ENCODE peak calls at places on chromosomes 1 and 21, in four cellular contexts. One of them, this sample, is unnamed.

GRCh38 chr1:30419831-30420230 is 303.6 kb downstream of the MATN1 start:
- DNase-seq in H1: peak
- DNase-seq in K562: no peak
- DNase-seq in GM12878: no peak
- DNase-seq in this sample: no peak

GRCh38 chr1:43822040-43822439 is 111.6 kb upstream of the ARTN start:
- DNase-seq in H1: no peak
- DNase-seq in GM12878: no peak
- DNase-seq in K562: no peak
- DNase-seq in this sample: peak

GRCh38 chr1:6126521-6127067 is 53.5 kb downstream of the CHD5 start:
- DNase-seq in GM12878: no peak
- DNase-seq in K562: no peak
- DNase-seq in H1: no peak
- DNase-seq in this sample: no peak

GRCh38 chr1:155012052-155012546 is 9.5 kb downstream of the ZBTB7B start:
- DNase-seq in H1: peak
- DNase-seq in GM12878: no peak
- DNase-seq in K562: peak
- DNase-seq in this sample: no peak

GRCh38 chr1:201190624-201191051 is at the start of gene IGFN1:
- DNase-seq in H1: peak
- DNase-seq in K562: no peak
- DNase-seq in GM12878: no peak
- DNase-seq in this sample: no peak

GRCh38 chr1:189658381-189658780 is 819.3 kb downstream of the BRINP3 start:
- DNase-seq in K562: no peak
- DNase-seq in H1: no peak
- DNase-seq in GM12878: no peak
- DNase-seq in this sample: no peak

GRCh38 chr1:115404936-115405335 is 66.9 kb upstream of the NGF start:
- DNase-seq in K562: no peak
- DNase-seq in GM12878: no peak
- DNase-seq in H1: no peak
- DNase-seq in this sample: no peak

GRCh38 chr1:166915941-166916340 is 39.9 kb upstream of the TADA1 start:
- DNase-seq in K562: no peak
- DNase-seq in H1: no peak
- DNase-seq in GM12878: no peak
- DNase-seq in this sample: peak

GRCh38 chr1:8495928-8496401 is 178.1 kb downstream of the SLC45A1 start:
- DNase-seq in K562: peak
- DNase-seq in GM12878: no peak
- DNase-seq in H1: no peak
- DNase-seq in this sample: peak

GRCh38 chr1:192767798-192768197 is 41.0 kb upstream of the RGS2 start:
- DNase-seq in K562: no peak
- DNase-seq in H1: no peak
- DNase-seq in GM12878: no peak
- DNase-seq in this sample: no peak

GRCh38 chr1:178354816-178355215 is 141.9 kb downstream of the CLEC20A start:
- DNase-seq in K562: no peak
- DNase-seq in H1: no peak
- DNase-seq in GM12878: no peak
- DNase-seq in this sample: no peak

GRCh38 chr1:28110555-28110954 is 22.1 kb upstream of the EYA3 start:
- DNase-seq in GM12878: no peak
- DNase-seq in K562: no peak
- DNase-seq in H1: no peak
- DNase-seq in this sample: peak

GRCh38 chr1:88302843-88303486 is 381.1 kb upstream of the PKN2 start:
- DNase-seq in GM12878: no peak
- DNase-seq in K562: no peak
- DNase-seq in H1: no peak
- DNase-seq in this sample: peak

GRCh38 chr1:196409586-196409985 is 198.7 kb downstream of the KCNT2 start:
- DNase-seq in K562: no peak
- DNase-seq in H1: no peak
- DNase-seq in GM12878: no peak
- DNase-seq in this sample: peak

GRCh38 chr1:192573499-192573898 is 2.1 kb upstream of the RGS1 start:
- DNase-seq in GM12878: no peak
- DNase-seq in H1: no peak
- DNase-seq in K562: no peak
- DNase-seq in this sample: peak

GRCh38 chr1:116766616-116767469 is 12.6 kb downstream of the CD2 start:
- DNase-seq in K562: no peak
- DNase-seq in GM12878: no peak
- DNase-seq in H1: no peak
- DNase-seq in this sample: no peak

GRCh38 chr1:225868631-225869330 is 13.4 kb downstream of the TMEM63A start:
- DNase-seq in H1: no peak
- DNase-seq in K562: no peak
- DNase-seq in GM12878: no peak
- DNase-seq in this sample: no peak

GRCh38 chr1:159188375-159188788 is 16.3 kb upstream of the ACKR1 start:
- DNase-seq in K562: no peak
- DNase-seq in H1: peak
- DNase-seq in GM12878: no peak
- DNase-seq in this sample: peak

GRCh38 chr1:89959719-89960118 is 35.2 kb upstream of the ZNF326 start:
- DNase-seq in K562: no peak
- DNase-seq in H1: no peak
- DNase-seq in GM12878: no peak
- DNase-seq in this sample: no peak

GRCh38 chr1:52904590-52905375 is 16.8 kb downstream of the ECHDC2 start:
- DNase-seq in GM12878: no peak
- DNase-seq in K562: peak
- DNase-seq in H1: peak
- DNase-seq in this sample: no peak

GRCh38 chr1:181090653-181091126 is 2.2 kb downstream of the IER5 start:
- DNase-seq in K562: peak
- DNase-seq in GM12878: no peak
- DNase-seq in H1: no peak
- DNase-seq in this sample: no peak

GRCh38 chr1:82565546-82565945 is 764.8 kb downstream of the ADGRL2 start:
- DNase-seq in K562: no peak
- DNase-seq in GM12878: no peak
- DNase-seq in H1: no peak
- DNase-seq in this sample: peak

GRCh38 chr1:185823471-185823870 is 89.3 kb downstream of the HMCN1 start:
- DNase-seq in GM12878: no peak
- DNase-seq in H1: no peak
- DNase-seq in K562: no peak
- DNase-seq in this sample: peak

GRCh38 chr1:113101588-113101987 is 28.6 kb downstream of the LRIG2 start:
- DNase-seq in H1: no peak
- DNase-seq in GM12878: no peak
- DNase-seq in K562: no peak
- DNase-seq in this sample: peak

GRCh38 chr1:30842698-30843354 is 65.7 kb downstream of the SDC3 start:
- DNase-seq in K562: no peak
- DNase-seq in GM12878: no peak
- DNase-seq in H1: no peak
- DNase-seq in this sample: peak

GRCh38 chr1:183881387-183882084 is 76.6 kb downstream of the RGL1 start:
- DNase-seq in K562: no peak
- DNase-seq in GM12878: no peak
- DNase-seq in H1: peak
- DNase-seq in this sample: peak

GRCh38 chr1:180143359-180143758 is 11.3 kb upstream of the QSOX1 start:
- DNase-seq in H1: no peak
- DNase-seq in K562: no peak
- DNase-seq in GM12878: no peak
- DNase-seq in this sample: no peak

GRCh38 chr1:179314928-179315327 is 21.3 kb downstream of the SOAT1 start:
- DNase-seq in GM12878: no peak
- DNase-seq in K562: no peak
- DNase-seq in H1: no peak
- DNase-seq in this sample: peak

GRCh38 chr1:10402729-10403274 is 3.9 kb downstream of the PGD start:
- DNase-seq in K562: no peak
- DNase-seq in H1: no peak
- DNase-seq in GM12878: no peak
- DNase-seq in this sample: peak

GRCh38 chr1:237386362-237387143 is 344.6 kb downstream of the RYR2 start:
- DNase-seq in K562: peak
- DNase-seq in GM12878: no peak
- DNase-seq in H1: no peak
- DNase-seq in this sample: peak

GRCh38 chr1:164602480-164603093 is 43.6 kb downstream of the PBX1 start:
- DNase-seq in GM12878: no peak
- DNase-seq in H1: no peak
- DNase-seq in K562: no peak
- DNase-seq in this sample: peak

DNA sequence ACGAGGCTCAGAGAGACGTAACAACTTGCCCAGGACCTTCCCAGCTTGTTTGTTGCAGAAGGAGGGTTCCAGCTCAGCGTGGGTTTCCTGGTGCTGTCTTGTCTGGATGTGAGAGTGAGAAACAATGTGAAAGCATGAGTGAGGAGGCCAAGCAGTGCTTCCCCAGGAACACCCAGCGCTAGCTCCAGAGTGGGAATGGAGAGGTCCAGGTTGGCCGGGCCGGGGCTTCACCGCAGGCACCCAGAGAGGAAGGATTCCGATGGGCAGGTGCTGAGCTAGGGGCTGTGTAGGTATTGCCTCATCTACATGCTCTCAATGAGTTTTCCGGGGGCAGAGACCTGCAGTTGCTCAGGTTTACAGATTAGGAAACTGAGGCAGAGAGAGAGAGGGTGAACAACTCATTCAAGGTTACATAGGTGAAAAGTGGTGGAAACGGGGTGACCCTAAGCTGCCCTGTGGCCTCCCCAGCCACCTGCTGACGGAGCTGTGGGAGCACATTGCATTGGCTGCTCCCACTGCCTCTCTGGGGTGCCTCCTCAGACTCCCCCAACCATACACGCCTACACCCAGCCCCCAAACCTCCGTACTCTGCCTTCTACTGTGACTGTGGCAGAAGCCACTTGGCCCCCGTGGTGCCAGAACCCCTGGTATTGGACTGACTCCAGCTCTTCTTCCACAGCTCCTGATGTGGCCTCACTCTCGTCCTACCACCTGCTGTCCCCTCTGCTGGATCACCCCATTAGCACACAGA is 51.2 kb downstream of the B3GALT5 start:
- DNase-seq in K562: no peak
- DNase-seq in H1: no peak
- DNase-seq in GM12878: no peak
- DNase-seq in this sample: no peak
- TF ChIP-seq CHD1 in K562: no peak
- TF ChIP-seq CHD1 in H1: no peak
- TF ChIP-seq CHD1 in GM12878: no peak
- TF ChIP-seq CHD1 in this sample: no peak

GRCh38 chr1:26531651-26532131 is 2.1 kb downstream of the RPS6KA1 start:
- DNase-seq in GM12878: no peak
- DNase-seq in H1: no peak
- DNase-seq in K562: no peak
- DNase-seq in this sample: no peak
- TF ChIP-seq CHD1 in GM12878: no peak
- TF ChIP-seq CHD1 in H1: no peak
- TF ChIP-seq CHD1 in K562: no peak
- TF ChIP-seq CHD1 in this sample: no peak

DNA sequence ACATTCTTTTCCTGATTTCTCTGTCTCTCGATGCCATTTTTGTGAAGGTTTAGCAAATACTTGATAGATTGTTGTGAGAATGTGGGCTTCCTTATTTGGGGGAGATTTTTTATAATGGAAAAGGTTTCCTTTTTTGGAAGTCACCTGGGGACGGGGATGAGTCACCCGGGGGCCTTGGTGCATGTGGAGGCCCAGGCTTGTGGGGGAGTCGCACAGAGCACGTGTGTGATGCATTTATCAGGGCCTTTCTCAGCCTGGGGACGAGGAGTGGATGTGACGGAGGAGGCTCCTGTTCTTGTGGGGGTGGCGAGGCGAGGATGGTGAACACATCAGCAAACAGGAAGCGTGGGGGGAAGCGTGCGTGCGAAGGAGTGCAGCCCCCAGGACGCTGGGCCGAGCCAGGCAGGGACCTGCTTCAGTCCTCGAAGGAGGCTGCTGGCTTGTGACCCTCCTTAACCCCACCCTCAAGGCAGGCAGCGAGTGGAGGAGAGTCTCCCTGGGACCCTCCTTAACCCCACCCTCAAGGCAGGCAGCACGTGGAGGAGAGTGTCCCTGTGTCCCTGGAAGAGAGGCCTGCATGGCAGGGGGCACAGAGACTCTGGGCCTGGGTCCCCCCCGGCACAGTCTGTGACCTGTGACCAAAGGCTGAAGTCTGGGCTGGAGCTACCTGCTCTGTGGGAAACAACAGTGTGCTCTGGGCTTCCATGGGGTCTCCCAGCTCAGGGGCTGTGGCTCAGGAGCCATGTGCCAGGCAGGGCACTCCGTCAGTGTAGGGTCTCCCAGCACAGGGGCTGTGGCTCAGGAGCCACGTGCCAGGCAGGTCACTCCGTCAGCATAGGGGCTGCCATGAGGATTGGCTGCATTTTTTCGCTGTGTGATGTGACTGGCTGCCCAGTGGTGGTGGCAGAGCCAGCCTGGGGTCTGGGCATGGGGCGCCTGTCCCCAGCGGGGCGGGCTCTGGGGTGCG is 57.2 kb downstream of the AGPAT3 start:
- DNase-seq in GM12878: peak
- DNase-seq in H1: no peak
- DNase-seq in K562: peak
- DNase-seq in this sample: peak
- TF ChIP-seq CHD1 in GM12878: peak
- TF ChIP-seq CHD1 in H1: no peak
- TF ChIP-seq CHD1 in K562: peak
- TF ChIP-seq CHD1 in this sample: no peak

GRCh38 chr1:246279402-246279801 is 227.7 kb downstream of the SMYD3 start:
- DNase-seq in H1: no peak
- DNase-seq in GM12878: no peak
- DNase-seq in K562: no peak
- DNase-seq in this sample: no peak

GRCh38 chr1:246280551-246280950 is 226.5 kb downstream of the SMYD3 start:
- DNase-seq in K562: no peak
- DNase-seq in GM12878: no peak
- DNase-seq in H1: no peak
- DNase-seq in this sample: peak

GRCh38 chr1:246281639-246282038 is 225.4 kb downstream of the SMYD3 start:
- DNase-seq in GM12878: no peak
- DNase-seq in H1: no peak
- DNase-seq in K562: no peak
- DNase-seq in this sample: no peak

GRCh38 chr1:246281195-246281594 is 225.9 kb downstream of the SMYD3 start:
- DNase-seq in K562: no peak
- DNase-seq in H1: no peak
- DNase-seq in GM12878: no peak
- DNase-seq in this sample: no peak

DNA sequence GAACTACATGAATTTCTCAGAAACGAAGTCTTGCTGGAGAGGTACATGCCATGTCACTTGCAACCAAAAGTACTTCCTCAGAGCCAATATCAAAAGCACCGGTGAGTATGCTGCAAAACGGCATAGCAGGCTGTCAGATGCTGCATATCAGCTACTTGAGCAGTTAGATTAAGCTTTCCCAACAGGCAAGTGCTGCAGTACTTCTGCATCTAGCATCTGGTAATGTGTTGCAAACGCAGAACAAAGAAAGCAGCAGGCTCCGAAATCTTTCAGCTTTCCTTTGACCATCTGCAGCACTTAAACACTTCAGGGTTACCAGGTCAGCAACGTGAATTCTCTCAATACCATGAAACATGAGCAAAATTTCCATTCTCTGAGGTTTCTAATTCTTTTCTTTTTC is 223.1 kb downstream of the SMYD3 start:
- DNase-seq in H1: no peak
- DNase-seq in GM12878: no peak
- DNase-seq in K562: no peak
- DNase-seq in this sample: peak
- TF ChIP-seq CHD1 in H1: no peak
- TF ChIP-seq CHD1 in GM12878: no peak
- TF ChIP-seq CHD1 in K562: no peak
- TF ChIP-seq CHD1 in this sample: no peak